ENCODE peak calls at places on chromosomes 1 and 21, in eight cellular contexts. One of them, this sample, is unnamed.

GRCh38 chr1:29845910-29846309 is 609.6 kb downstream of the PTPRU start:
- DNase-seq in spleen: no peak
- DNase-seq in H54: no peak
- DNase-seq in trophoblast cell: no peak
- DNase-seq in nephron progenitor cell: no peak
- DNase-seq in fibroblast of gingiva: no peak
- DNase-seq in left ventricle myocardium inferior: no peak
- DNase-seq in midbrain: no peak
- DNase-seq in this sample: no peak

GRCh38 chr1:25756210-25756609 is 43.8 kb upstream of the SELENON start:
- DNase-seq in spleen: no peak
- DNase-seq in H54: no peak
- DNase-seq in trophoblast cell: no peak
- DNase-seq in nephron progenitor cell: no peak
- DNase-seq in fibroblast of gingiva: no peak
- DNase-seq in left ventricle myocardium inferior: no peak
- DNase-seq in midbrain: no peak
- DNase-seq in this sample: no peak

GRCh38 chr1:222976453-222976852 is 161.6 kb downstream of the DISP1 start:
- DNase-seq in spleen: no peak
- DNase-seq in H54: no peak
- DNase-seq in trophoblast cell: no peak
- DNase-seq in nephron progenitor cell: no peak
- DNase-seq in fibroblast of gingiva: no peak
- DNase-seq in left ventricle myocardium inferior: no peak
- DNase-seq in midbrain: no peak
- DNase-seq in this sample: no peak

GRCh38 chr21:35149698-35150097 is 100.6 kb upstream of the RUNX1 start:
- DNase-seq in spleen: no peak
- DNase-seq in H54: no peak
- DNase-seq in trophoblast cell: peak
- DNase-seq in nephron progenitor cell: no peak
- DNase-seq in fibroblast of gingiva: peak
- DNase-seq in left ventricle myocardium inferior: no peak
- DNase-seq in midbrain: no peak
- DNase-seq in this sample: no peak

GRCh38 chr1:44418022-44418673 is 13.1 kb downstream of the RNF220 start:
- DNase-seq in spleen: no peak
- DNase-seq in H54: no peak
- DNase-seq in trophoblast cell: no peak
- DNase-seq in nephron progenitor cell: peak
- DNase-seq in fibroblast of gingiva: no peak
- DNase-seq in left ventricle myocardium inferior: no peak
- DNase-seq in midbrain: no peak
- DNase-seq in this sample: no peak

GRCh38 chr1:219529116-219529515 is 83.8 kb downstream of the ZC3H11B start:
- DNase-seq in spleen: no peak
- DNase-seq in H54: no peak
- DNase-seq in trophoblast cell: no peak
- DNase-seq in nephron progenitor cell: peak
- DNase-seq in fibroblast of gingiva: no peak
- DNase-seq in left ventricle myocardium inferior: no peak
- DNase-seq in midbrain: no peak
- DNase-seq in this sample: no peak

GRCh38 chr1:1116701-1117468 is 996 bp upstream of the C1orf159 start:
- DNase-seq in spleen: no peak
- DNase-seq in H54: no peak
- DNase-seq in trophoblast cell: peak
- DNase-seq in nephron progenitor cell: peak
- DNase-seq in fibroblast of gingiva: no peak
- DNase-seq in left ventricle myocardium inferior: peak
- DNase-seq in midbrain: no peak
- DNase-seq in this sample: no peak

GRCh38 chr1:41380979-41381690 is 19.9 kb downstream of the FOXO6 start:
- DNase-seq in spleen: no peak
- DNase-seq in H54: no peak
- DNase-seq in trophoblast cell: no peak
- DNase-seq in nephron progenitor cell: no peak
- DNase-seq in fibroblast of gingiva: no peak
- DNase-seq in left ventricle myocardium inferior: peak
- DNase-seq in midbrain: peak
- DNase-seq in this sample: no peak

GRCh38 chr1:59292557-59292956 is 4.3 kb upstream of the FGGY start:
- DNase-seq in spleen: no peak
- DNase-seq in H54: no peak
- DNase-seq in trophoblast cell: peak
- DNase-seq in nephron progenitor cell: no peak
- DNase-seq in fibroblast of gingiva: peak
- DNase-seq in left ventricle myocardium inferior: no peak
- DNase-seq in midbrain: no peak
- DNase-seq in this sample: no peak

GRCh38 chr1:147641695-147642592 is 28.4 kb downstream of the ACP6 start:
- DNase-seq in spleen: no peak
- DNase-seq in H54: peak
- DNase-seq in trophoblast cell: peak
- DNase-seq in nephron progenitor cell: peak
- DNase-seq in fibroblast of gingiva: peak
- DNase-seq in left ventricle myocardium inferior: no peak
- DNase-seq in midbrain: no peak
- DNase-seq in this sample: peak